ENCODE peak calls at places on chromosomes 11 and 22, in five cellular contexts. C is GM23248, L is dorsolateral prefrontal cortex, U is cardiac muscle cell, S is HFF-Myc. O is an unnamed sample.

GRCh38 chr11:114197799-114198500 is 98.2 kb upstream of the NNMT start:
- DNase-seq in C (peak; percentile 89), L (no peak), U (peak; percentile 98), S (peak; percentile 31), O (no peak)

GRCh38 chr11:76155455-76156232 is 50.7 kb downstream of the WNT11 start:
- DNase-seq in C (no peak), L (no peak), U (no peak), S (no peak), O (no peak)

GRCh38 chr22:40482391-40482790 is 112.0 kb downstream of the SGSM3 start:
- DNase-seq in C (no peak), L (no peak), U (no peak), S (no peak), O (no peak)

GRCh38 chr22:33563568-33563967 is 356.7 kb downstream of the LARGE1 start:
- DNase-seq in C (no peak), L (no peak), U (no peak), S (no peak), O (no peak)

GRCh38 chr11:123221074-123221473 is 26.0 kb upstream of the CLMP start:
- DNase-seq in C (peak; percentile 35), L (no peak), U (peak; percentile 91), S (no peak), O (no peak)

GRCh38 chr11:101741479-101742175 is 157.8 kb upstream of the TRPC6 start:
- DNase-seq in C (no peak), L (no peak), U (no peak), S (no peak), O (no peak)

GRCh38 chr11:10328314-10329090 is 23.6 kb downstream of the ADM start:
- DNase-seq in C (peak; percentile 74), L (no peak), U (peak; percentile 79), S (no peak), O (no peak)

GRCh38 chr22:48706934-48707748 is 1120.5 kb downstream of the BRD1 start:
- DNase-seq in C (no peak), L (no peak), U (no peak), S (no peak), O (no peak)

GRCh38 chr11:82234256-82234655 is 499.4 kb downstream of the FAM181B start:
- DNase-seq in C (no peak), L (no peak), U (no peak), S (no peak), O (no peak)

GRCh38 chr22:38257170-38257569 is 15.6 kb downstream of the TMEM184B start:
- DNase-seq in C (peak; percentile 94), L (no peak), U (peak; percentile 79), S (no peak), O (no peak)

GRCh38 chr11:40118780-40119179 is 1340.7 kb downstream of the LRRC4C start:
- DNase-seq in C (no peak), L (no peak), U (no peak), S (no peak), O (no peak)

GRCh38 chr11:105582497-105582896 is 27.4 kb upstream of the GRIA4 start:
- DNase-seq in C (peak; percentile 8), L (no peak), U (no peak), S (no peak), O (no peak)

GRCh38 chr11:102727890-102728289 is 3.1 kb upstream of the MMP8 start:
- DNase-seq in C (peak; percentile 54), L (no peak), U (peak; percentile 45), S (peak; percentile 86), O (no peak)

GRCh38 chr22:47345025-47345424 is 582.6 kb downstream of the TBC1D22A start:
- DNase-seq in C (no peak), L (no peak), U (no peak), S (no peak), O (no peak)

GRCh38 chr11:13118194-13118593 is 109.1 kb downstream of the RASSF10 start:
- DNase-seq in C (peak; percentile 94), L (no peak), U (peak; percentile 85), S (peak; percentile 89), O (no peak)

GRCh38 chr22:24580276-24580675 is 12.6 kb downstream of the LRRC75B start:
- DNase-seq in C (peak; percentile 91), L (no peak), U (peak; percentile 79), S (peak; percentile 41), O (no peak)

GRCh38 chr11:28110839-28111235 is 2.6 kb downstream of the METTL15 start:
- DNase-seq in C (peak; percentile 57), L (no peak), U (peak; percentile 35), S (no peak), O (no peak)

GRCh38 chr11:77705195-77705876 is 67.7 kb upstream of the CLNS1A start:
- DNase-seq in C (peak; percentile 40), L (no peak), U (peak; percentile 50), S (peak; percentile 42), O (no peak)

GRCh38 chr11:116499396-116500001 is 273.3 kb downstream of the BUD13 start:
- DNase-seq in C (peak; percentile 75), L (peak; percentile 40), U (peak; percentile 72), S (peak; percentile 2), O (peak; percentile 18)

GRCh38 chr11:92332986-92333385 is 108.4 kb downstream of the FAT3 start:
- DNase-seq in C (peak; percentile 38), L (no peak), U (no peak), S (no peak), O (no peak)

GRCh38 chr11:104891135-104891534 is 7.1 kb downstream of the CASP12 start:
- DNase-seq in C (no peak), L (no peak), U (no peak), S (peak; percentile 27), O (no peak)

GRCh38 chr22:42283288-42284229 is 13.1 kb upstream of the TCF20 start:
- DNase-seq in C (peak; percentile 58), L (peak; percentile 67), U (peak; percentile 27), S (no peak), O (no peak)

GRCh38 chr22:25402160-25402500 is 162.3 kb upstream of the GRK3 start:
- DNase-seq in C (no peak), L (no peak), U (no peak), S (no peak), O (no peak)

GRCh38 chr11:13949876-13950275 is 12.6 kb upstream of the SPON1 start:
- DNase-seq in C (no peak), L (no peak), U (peak; percentile 66), S (no peak), O (no peak)

GRCh38 chr22:41917906-41918791 is 3.3 kb upstream of the SHISA8 start:
- DNase-seq in C (peak; percentile 37), L (no peak), U (peak; percentile 65), S (no peak), O (peak; percentile 67)

GRCh38 chr22:36455571-36456458 is 25.6 kb downstream of the TXN2 start:
- DNase-seq in C (no peak), L (no peak), U (no peak), S (no peak), O (no peak)

GRCh38 chr11:66857234-66857926 is 516 bp downstream of the LRFN4 start:
- DNase-seq in C (peak; percentile 31), L (no peak), U (no peak), S (no peak), O (no peak)

GRCh38 chr11:46672381-46672839 is 28.0 kb downstream of the ARHGAP1 start:
- DNase-seq in C (no peak), L (no peak), U (no peak), S (no peak), O (no peak)

GRCh38 chr11:6771926-6772898 is at the start of gene OR2AG2:
- DNase-seq in C (no peak), L (peak; percentile 5), U (no peak), S (no peak), O (peak; percentile 31)

GRCh38 chr11:8927233-8927632 is 5.5 kb downstream of the C11orf16 start:
- DNase-seq in C (no peak), L (no peak), U (no peak), S (no peak), O (no peak)

GRCh38 chr22:21080435-21081137 is 34.8 kb downstream of the LRRC74B start:
- DNase-seq in C (no peak), L (no peak), U (no peak), S (no peak), O (no peak)

GRCh38 chr22:39900306-39901227 is at the start of gene GRAP2:
- DNase-seq in C (no peak), L (no peak), U (no peak), S (no peak), O (peak; percentile 72)

GRCh38 chr11:10498426-10499250 is 42.3 kb downstream of the RNF141 start:
- DNase-seq in C (no peak), L (no peak), U (no peak), S (no peak), O (no peak)

DNA sequence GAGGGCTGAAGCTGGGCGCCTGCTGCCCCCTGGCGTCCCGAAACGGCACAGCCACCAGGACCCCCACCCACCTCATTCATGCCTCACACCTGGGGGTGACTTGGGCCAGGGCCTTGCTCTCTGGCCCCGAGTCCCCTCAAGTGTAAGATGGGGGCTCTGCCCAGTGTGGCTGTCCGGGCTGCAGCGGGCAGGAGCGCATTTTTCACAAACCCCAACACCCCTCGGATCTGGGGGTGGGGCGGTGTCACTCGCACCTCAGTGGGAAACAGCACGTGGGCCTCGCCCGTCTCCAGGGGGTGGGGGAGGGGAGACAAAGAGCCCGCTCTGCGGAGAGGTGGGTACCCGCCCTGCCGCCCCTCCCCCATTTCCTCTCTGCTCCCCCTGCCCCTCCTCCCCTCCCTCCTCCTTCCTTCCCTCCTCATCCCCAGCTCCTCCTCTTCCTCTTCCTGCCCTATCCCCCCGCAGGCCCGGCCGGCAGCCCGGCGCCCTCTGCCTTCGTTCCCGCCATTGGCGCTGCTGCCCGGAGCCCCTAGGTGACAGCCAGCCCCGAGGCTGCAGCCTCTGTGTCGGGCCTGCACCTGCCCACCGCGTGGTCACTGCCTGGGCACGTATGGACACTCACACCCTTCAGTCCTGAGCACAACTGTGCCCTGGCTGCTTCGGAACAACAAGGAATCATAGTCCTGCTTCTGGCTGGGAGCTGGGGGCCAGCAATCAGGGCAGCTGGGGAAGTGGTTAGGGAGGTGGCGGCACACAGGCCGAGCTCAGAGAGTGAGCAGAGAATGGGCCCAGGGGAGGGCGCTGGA is 6.8 kb upstream of the CDKN1C start:
- DNase-seq in C (peak; percentile 55), L (no peak), U (peak; percentile 74), S (no peak), O (peak; percentile 56)
- H3K4me3 ChIP-seq in C (peak overlapping the region; percentile 68), L (peak overlapping the region; percentile 58), U (peak overlapping the region; percentile 25), S (peak overlapping the region; percentile 52), O (peak overlapping the region; percentile 44)

GRCh38 chr11:63999349-64000025 is 13.2 kb downstream of the OTUB1 start:
- DNase-seq in C (peak; percentile 79), L (peak; percentile 54), U (peak; percentile 63), S (no peak), O (peak; percentile 59)
- H3K4me3 ChIP-seq in C (peak overlapping the region; percentile 67), L (peak overlapping the region; percentile 57), U (peak overlapping the region; percentile 13), S (no peak overlapping the region), O (no peak overlapping the region)

GRCh38 chr11:58905716-58906547 is 33.4 kb upstream of the GLYATL1 start:
- DNase-seq in C (peak; percentile 83), L (peak; percentile 68), U (peak; percentile 89), S (peak; percentile 84), O (no peak)
- H3K4me3 ChIP-seq in C (peak overlapping the region; percentile 73), L (peak overlapping the region; percentile 69), U (peak overlapping the region; percentile 26), S (peak overlapping the region; percentile 59), O (no peak overlapping the region)

GRCh38 chr11:504994-505344 is 2.1 kb downstream of the RNH1 start:
- DNase-seq in C (no peak), L (no peak), U (no peak), S (no peak), O (no peak)
- H3K4me3 ChIP-seq in C (peak overlapping the region; percentile 96), L (peak overlapping the region; percentile 93), U (no peak overlapping the region), S (peak overlapping the region; percentile 83), O (no peak overlapping the region)

O was measured in GM06990.